ENCODE peak calls at places on chromosomes 2 and 18, in seven cellular contexts. P is NCI-H1436; X is PC-3; S is AG08396; E is lung; W is KBM-7; F is stimulated activated CD4-positive, alpha-beta T cell treated with anti-CD3 and anti-CD28 coated beads, Interleukin-2, amount 100 ng/mL, for 48 hours. B is an unnamed sample.

GRCh38 chr18:54086046-54086802 is 138.2 kb downstream of the MBD2 start:
- DNase-seq in P (no peak), X (no peak), S (no peak), E (no peak), W (no peak), F (no peak), B (no peak)

GRCh38 chr2:182324665-182325064 is 102.2 kb downstream of the PDE1A start:
- DNase-seq in P (no peak), X (no peak), S (no peak), E (no peak), W (no peak), F (no peak), B (peak; percentile 29)

GRCh38 chr2:120630031-120630701 is 105.5 kb upstream of the GLI2 start:
- DNase-seq in P (no peak), X (peak; percentile 57), S (no peak), E (no peak), W (no peak), F (no peak), B (peak; percentile 32)

GRCh38 chr2:47501374-47502200 is 98.6 kb downstream of the MSH2 start:
- DNase-seq in P (no peak), X (peak; percentile 63), S (no peak), E (no peak), W (no peak), F (no peak), B (peak; percentile 82)

GRCh38 chr2:21220930-21221329 is 97.2 kb downstream of the TDRD15 start:
- DNase-seq in P (no peak), X (no peak), S (no peak), E (no peak), W (no peak), F (no peak), B (peak; percentile 48)

GRCh38 chr2:44570149-44570678 is 208.5 kb downstream of the CAMKMT start:
- DNase-seq in P (no peak), X (no peak), S (no peak), E (no peak), W (no peak), F (no peak), B (peak; percentile 71)

GRCh38 chr2:43803113-43803512 is 29.3 kb downstream of the DYNC2LI1 start:
- DNase-seq in P (peak; percentile 15), X (peak; percentile 16), S (no peak), E (no peak), W (no peak), F (no peak), B (peak; percentile 41)

GRCh38 chr18:62187543-62188378 is 706 bp downstream of the RELCH start:
- DNase-seq in P (no peak), X (peak; percentile 32), S (peak; percentile 29), E (peak; percentile 32), W (peak; percentile 49), F (no peak), B (peak; percentile 39)

GRCh38 chr2:237230355-237230754 is 144.7 kb downstream of the COPS8 start:
- DNase-seq in P (no peak), X (no peak), S (no peak), E (no peak), W (no peak), F (no peak), B (no peak)

B was measured in epithelial cell of esophagus.